ENCODE peak calls at places on chromosomes 3 and 15, in nine cellular contexts. K is NCI-H2227 treated with DMSO at 0.1 percent for 48 hours, N is kidney tubule cell, F is GDM1, U is pons, C is GM20000, Y is NCI-H460, J is hippocampal formation, M is T-cell. L is an unnamed sample.

GRCh38 chr3:50671331-50671730 is 3.4 kb upstream of the DOCK3 start:
- DNase-seq in K (peak; percentile 32), N (peak; percentile 85), F (no peak), U (peak; percentile 50), C (no peak), Y (peak; percentile 26), J (no peak), M (no peak), L (peak; percentile 89)

GRCh38 chr3:100429187-100429586 is 27.8 kb downstream of the LNP1 start:
- DNase-seq in K (no peak), N (no peak), F (no peak), U (no peak), C (no peak), Y (no peak), J (no peak), M (no peak), L (no peak)

GRCh38 chr15:101054991-101055390 is 135.8 kb downstream of the LRRK1 start:
- DNase-seq in K (no peak), N (no peak), F (no peak), U (no peak), C (no peak), Y (no peak), J (no peak), M (no peak), L (no peak)

GRCh38 chr3:55854395-55854994 is 367.4 kb upstream of the WNT5A start:
- DNase-seq in K (no peak), N (no peak), F (no peak), U (no peak), C (no peak), Y (no peak), J (no peak), M (no peak), L (no peak)

GRCh38 chr15:68252925-68253534 is 23.5 kb upstream of the CLN6 start:
- DNase-seq in K (peak; percentile 68), N (peak; percentile 79), F (peak; percentile 34), U (peak; percentile 94), C (peak; percentile 77), Y (peak; percentile 76), J (peak; percentile 87), M (no peak), L (peak; percentile 64)

GRCh38 chr15:29045717-29046116 is 159.9 kb downstream of the APBA2 start:
- DNase-seq in K (no peak), N (peak; percentile 43), F (no peak), U (peak; percentile 64), C (no peak), Y (no peak), J (peak; percentile 62), M (no peak), L (peak; percentile 37)

GRCh38 chr15:57019496-57020160 is 101.2 kb downstream of the TCF12 start:
- DNase-seq in K (no peak), N (peak; percentile 20), F (no peak), U (no peak), C (no peak), Y (no peak), J (no peak), M (no peak), L (peak; percentile 5)

GRCh38 chr15:96337991-96338771 is 7.7 kb downstream of the NR2F2 start:
- DNase-seq in K (no peak), N (no peak), F (no peak), U (no peak), C (no peak), Y (no peak), J (no peak), M (no peak), L (no peak)

GRCh38 chr3:94004301-94004910 is 24.0 kb downstream of the STX19 start:
- DNase-seq in K (peak; percentile 18), N (peak; percentile 68), F (peak; percentile 9), U (peak; percentile 64), C (peak; percentile 44), Y (peak; percentile 15), J (peak; percentile 73), M (no peak), L (peak; percentile 30)